ENCODE peak calls at places on chromosomes 7 and 10, in seven cellular contexts. One of them, this sample, is unnamed.

GRCh38 chr7:149321978-149322541 is 60.1 kb downstream of the ZNF783 start:
- DNase-seq in NB4: no peak
- DNase-seq in tibial nerve: no peak
- DNase-seq in SHP77: no peak
- DNase-seq in EL: peak
- DNase-seq in heart right ventricle: no peak
- DNase-seq in mammary epithelial cell: no peak
- DNase-seq in this sample: no peak

GRCh38 chr10:79192677-79193003 is 123.9 kb downstream of the ZMIZ1 start:
- DNase-seq in NB4: no peak
- DNase-seq in EL: peak
- DNase-seq in mammary epithelial cell: peak
- DNase-seq in tibial nerve: no peak
- DNase-seq in heart right ventricle: no peak
- DNase-seq in SHP77: peak
- DNase-seq in this sample: no peak

GRCh38 chr10:74825371-74826141 is 844 bp upstream of the KAT6B start:
- DNase-seq in mammary epithelial cell: no peak
- DNase-seq in tibial nerve: no peak
- DNase-seq in NB4: no peak
- DNase-seq in heart right ventricle: peak
- DNase-seq in EL: no peak
- DNase-seq in SHP77: no peak
- DNase-seq in this sample: no peak

GRCh38 chr7:36405409-36405803 is 15.7 kb downstream of the ANLN start:
- DNase-seq in tibial nerve: no peak
- DNase-seq in SHP77: no peak
- DNase-seq in EL: no peak
- DNase-seq in NB4: no peak
- DNase-seq in heart right ventricle: no peak
- DNase-seq in mammary epithelial cell: no peak
- DNase-seq in this sample: no peak

GRCh38 chr10:96626795-96627194 is 40.0 kb upstream of the TM9SF3 start:
- DNase-seq in NB4: peak
- DNase-seq in EL: no peak
- DNase-seq in tibial nerve: no peak
- DNase-seq in heart right ventricle: no peak
- DNase-seq in mammary epithelial cell: no peak
- DNase-seq in SHP77: no peak
- DNase-seq in this sample: no peak

GRCh38 chr7:131161103-131161502 is 166.6 kb upstream of the MKLN1 start:
- DNase-seq in NB4: no peak
- DNase-seq in mammary epithelial cell: no peak
- DNase-seq in tibial nerve: no peak
- DNase-seq in heart right ventricle: no peak
- DNase-seq in SHP77: no peak
- DNase-seq in EL: peak
- DNase-seq in this sample: no peak

GRCh38 chr10:78867555-78867939 is 201.2 kb upstream of the ZMIZ1 start:
- DNase-seq in tibial nerve: no peak
- DNase-seq in mammary epithelial cell: no peak
- DNase-seq in heart right ventricle: no peak
- DNase-seq in EL: no peak
- DNase-seq in SHP77: no peak
- DNase-seq in NB4: no peak
- DNase-seq in this sample: no peak

GRCh38 chr10:27188259-27188658 is 33.1 kb downstream of the MASTL start:
- DNase-seq in tibial nerve: no peak
- DNase-seq in NB4: no peak
- DNase-seq in EL: no peak
- DNase-seq in SHP77: no peak
- DNase-seq in heart right ventricle: no peak
- DNase-seq in mammary epithelial cell: peak
- DNase-seq in this sample: no peak

GRCh38 chr10:65754112-65754511 is 1171.7 kb upstream of the LRRTM3 start:
- DNase-seq in SHP77: no peak
- DNase-seq in EL: no peak
- DNase-seq in NB4: no peak
- DNase-seq in tibial nerve: no peak
- DNase-seq in heart right ventricle: no peak
- DNase-seq in mammary epithelial cell: no peak
- DNase-seq in this sample: peak

GRCh38 chr10:68895041-68895440 is 6.1 kb upstream of the DDX50 start:
- DNase-seq in NB4: no peak
- DNase-seq in tibial nerve: no peak
- DNase-seq in SHP77: no peak
- DNase-seq in EL: no peak
- DNase-seq in mammary epithelial cell: no peak
- DNase-seq in heart right ventricle: no peak
- DNase-seq in this sample: no peak

GRCh38 chr7:142720140-142720773 is 29.0 kb upstream of the PRSS1 start:
- DNase-seq in SHP77: no peak
- DNase-seq in EL: no peak
- DNase-seq in tibial nerve: no peak
- DNase-seq in heart right ventricle: no peak
- DNase-seq in mammary epithelial cell: no peak
- DNase-seq in NB4: no peak
- DNase-seq in this sample: no peak

GRCh38 chr7:100516135-100516812 is 22.7 kb upstream of the AGFG2 start:
- DNase-seq in mammary epithelial cell: peak
- DNase-seq in NB4: no peak
- DNase-seq in SHP77: no peak
- DNase-seq in heart right ventricle: peak
- DNase-seq in tibial nerve: peak
- DNase-seq in EL: peak
- DNase-seq in this sample: no peak

GRCh38 chr7:6730343-6730633 is 23.5 kb upstream of the ZNF12 start:
- DNase-seq in NB4: peak
- DNase-seq in heart right ventricle: no peak
- DNase-seq in EL: no peak
- DNase-seq in SHP77: no peak
- DNase-seq in mammary epithelial cell: no peak
- DNase-seq in tibial nerve: no peak
- DNase-seq in this sample: no peak

This sample was measured in epithelial cell of prostate.